ENCODE peak calls at places on chromosome 12, in six cellular contexts. X, G, R, A, H and E are unnamed samples.
A peak's percentile ranks its signal among the peaks of the same experiment; 100 is the strongest.

GRCh38 chr12:98725481-98726247 is 80.6 kb downstream of the APAF1 start:
- DNase-seq in H (no peak), R (no peak), A (peak; percentile 80), G (no peak), X (no peak), E (peak; percentile 71)

GRCh38 chr12:40375076-40375475 is 150.3 kb downstream of the LRRK2 start:
- DNase-seq in X (no peak), A (peak; percentile 0), H (no peak), R (no peak), G (no peak), E (peak; percentile 10)

GRCh38 chr12:14643247-14643646 is 53.2 kb downstream of the GUCY2C start:
- DNase-seq in G (no peak), A (no peak), H (no peak), R (no peak), X (no peak), E (no peak)

GRCh38 chr12:52358575-52359350 is 8.5 kb downstream of the KRT85 start:
- DNase-seq in A (no peak), G (no peak), X (no peak), H (no peak), R (no peak), E (no peak)

GRCh38 chr12:124613151-124613585 is 45.8 kb upstream of the NCOR2 start:
- DNase-seq in A (peak; percentile 36), H (no peak), R (no peak), X (no peak), G (no peak), E (no peak)

GRCh38 chr12:106445981-106446380 is 88.4 kb downstream of the POLR3B start:
- DNase-seq in G (no peak), H (no peak), X (no peak), R (no peak), A (no peak), E (peak; percentile 8)

GRCh38 chr12:12081836-12082497 is 11.2 kb downstream of the BCL2L14 start:
- DNase-seq in A (peak; percentile 55), H (no peak), G (no peak), X (no peak), R (no peak), E (peak; percentile 27)

GRCh38 chr12:22257100-22257499 is 77.4 kb downstream of the ST8SIA1 start:
- DNase-seq in A (no peak), X (no peak), H (no peak), G (no peak), R (no peak), E (no peak)

GRCh38 chr12:100337299-100337698 is 19.6 kb upstream of the SLC17A8 start:
- DNase-seq in R (no peak), G (no peak), X (no peak), A (no peak), H (no peak), E (no peak)

GRCh38 chr12:5379737-5380496 is 52.0 kb upstream of the NTF3 start:
- DNase-seq in A (no peak), G (no peak), H (no peak), X (no peak), R (peak; percentile 13), E (no peak)

GRCh38 chr12:102643871-102644551 is 163.6 kb upstream of the IGF1 start:
- DNase-seq in H (no peak), R (no peak), G (no peak), X (no peak), A (no peak), E (no peak)

GRCh38 chr12:66662729-66663128 is 16.1 kb downstream of the GRIP1 start:
- DNase-seq in G (no peak), H (no peak), A (peak; percentile 33), R (no peak), X (no peak), E (no peak)

GRCh38 chr12:93380480-93381121 is 2.9 kb downstream of the NUDT4 start:
- DNase-seq in A (peak; percentile 70), G (no peak), H (no peak), R (no peak), X (no peak), E (no peak)

GRCh38 chr12:110266980-110267620 is 13.9 kb upstream of the ATP2A2 start:
- DNase-seq in G (no peak), H (no peak), A (peak; percentile 74), R (no peak), X (no peak), E (peak; percentile 95)

GRCh38 chr12:56119361-56119796 is 1.3 kb downstream of the ZC3H10 start:
- DNase-seq in X (peak; percentile 25), G (peak; percentile 82), H (peak; percentile 39), A (peak; percentile 94), R (peak; percentile 68), E (peak; percentile 97)

GRCh38 chr12:1619599-1619998 is 9.4 kb upstream of the WNT5B start:
- DNase-seq in R (no peak), A (no peak), X (no peak), H (no peak), G (no peak), E (no peak)

GRCh38 chr12:109452489-109452888 is 24.6 kb downstream of the KCTD10 start:
- DNase-seq in X (no peak), A (no peak), G (no peak), H (no peak), R (no peak), E (no peak)

GRCh38 chr12:131226345-131227265 is 272.9 kb downstream of the ADGRD1 start:
- DNase-seq in X (no peak), R (no peak), H (no peak), A (no peak), G (no peak), E (no peak)

GRCh38 chr12:109871678-109872314 is 8.5 kb downstream of the GLTP start:
- DNase-seq in G (no peak), X (no peak), A (peak; percentile 23), R (peak; percentile 37), H (no peak), E (no peak)

GRCh38 chr12:51413149-51413548 is 11.5 kb upstream of the SLC4A8 start:
- DNase-seq in X (no peak), A (no peak), G (no peak), R (no peak), H (no peak), E (no peak)

GRCh38 chr12:9900930-9901329 is 19.6 kb downstream of the KLRF2 start:
- DNase-seq in X (no peak), H (no peak), A (no peak), G (no peak), R (no peak), E (no peak)

GRCh38 chr12:15808250-15808971 is 19.2 kb upstream of the EPS8 start:
- DNase-seq in A (peak; percentile 83), G (no peak), X (no peak), R (no peak), H (no peak), E (no peak)

GRCh38 chr12:67909091-67909531 is 80.1 kb upstream of the IFNG-AS1 start:
- DNase-seq in X (no peak), R (no peak), A (peak; percentile 75), G (no peak), H (no peak), E (no peak)

DNA sequence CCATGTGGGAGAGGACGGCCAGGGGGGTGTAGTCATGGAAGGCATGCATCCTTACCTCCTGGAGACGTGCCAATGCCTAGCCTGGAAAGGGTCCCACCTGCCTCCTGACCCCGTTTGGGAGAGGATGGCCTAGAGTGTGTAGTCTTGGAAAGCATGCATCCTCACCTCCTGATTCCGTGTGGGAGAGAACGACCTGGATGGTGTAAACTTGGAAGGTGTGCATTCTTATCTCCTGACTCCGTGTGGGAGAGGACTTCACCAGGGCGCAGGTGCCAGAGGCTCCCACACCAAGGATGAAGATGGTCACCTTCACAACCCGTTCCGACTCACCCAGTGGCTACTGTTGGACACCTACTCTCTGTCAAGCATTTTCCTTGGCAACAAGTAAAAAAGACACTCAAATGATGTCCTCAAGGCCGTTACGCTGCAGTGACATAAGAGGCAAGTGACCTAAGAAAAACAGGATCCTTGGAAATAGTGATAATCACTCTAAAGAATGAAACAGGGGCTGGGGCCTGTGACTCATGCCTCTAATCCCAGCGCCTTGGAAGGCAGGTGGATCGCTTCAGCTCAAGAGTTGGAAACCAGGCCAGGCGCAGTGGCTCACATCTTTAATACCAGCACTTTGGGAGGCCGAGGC is 37.5 kb upstream of the FZD10 start:
- DNase-seq in R (no peak), H (no peak), X (no peak), A (no peak), G (no peak), E (no peak)
- H3K9me3 ChIP-seq in R (no peaks in the 10 kb centered on the region), H (no peaks in the 10 kb centered on the region), X (no peaks in the 10 kb centered on the region), A (peaks cover 42% of the 10 kb centered on the region), G (no peaks in the 10 kb centered on the region), E (no peaks in the 10 kb centered on the region)

DNA sequence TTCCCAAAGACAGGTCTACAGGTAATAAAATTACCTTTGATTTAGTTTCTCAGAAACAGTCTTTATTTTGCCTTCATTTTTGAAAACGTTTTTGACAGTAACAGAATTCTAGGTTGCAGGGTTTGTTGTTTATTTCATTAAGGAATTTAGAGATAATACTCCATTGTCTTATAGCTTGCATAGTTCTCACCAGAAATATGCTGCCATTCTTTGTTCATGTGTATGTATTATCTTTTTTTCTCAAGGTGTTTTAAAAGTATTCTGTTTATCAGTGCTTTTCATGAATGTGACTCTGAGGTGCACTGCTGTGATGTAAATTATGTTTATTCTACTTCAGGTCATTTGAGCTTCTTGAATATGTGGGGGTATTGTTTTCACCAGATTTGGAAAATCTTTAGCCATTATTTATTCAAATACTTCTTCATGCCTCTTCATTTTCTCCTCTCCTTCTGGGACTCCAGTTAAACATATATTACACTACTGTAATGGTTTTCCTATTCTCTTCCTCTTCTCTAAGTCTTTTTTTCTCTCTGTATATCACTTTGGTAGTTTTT is 32.7 kb downstream of the ZNF605 start:
- DNase-seq in A (no peak), X (no peak), H (no peak), R (no peak), G (no peak), E (no peak)
- H3K9me3 ChIP-seq in A (peaks cover 81% of the 10 kb centered on the region), X (peaks cover 50% of the 10 kb centered on the region), H (peaks cover 70% of the 10 kb centered on the region), R (peaks cover 17% of the 10 kb centered on the region), G (peaks cover 56% of the 10 kb centered on the region), E (peaks cover 37% of the 10 kb centered on the region)

GRCh38 chr12:34233618-34234017 is 211.3 kb downstream of the ALG10 start:
- DNase-seq in H (no peak), X (no peak), A (no peak), G (no peak), R (no peak), E (no peak)
- H3K9me3 ChIP-seq in H (no peaks in the 10 kb centered on the region), X (no peaks in the 10 kb centered on the region), A (peaks cover 15% of the 10 kb centered on the region), G (no peaks in the 10 kb centered on the region), R (no peaks in the 10 kb centered on the region), E (no peaks in the 10 kb centered on the region)

GRCh38 chr12:96375841-96376249 is 24.4 kb downstream of the CDK17 start:
- DNase-seq in G (no peak), A (no peak), X (no peak), R (no peak), H (no peak), E (no peak)

GRCh38 chr12:96383371-96383770 is 16.9 kb downstream of the CDK17 start:
- DNase-seq in G (no peak), X (no peak), A (no peak), R (no peak), H (no peak), E (no peak)

GRCh38 chr12:96375173-96375572 is 25.1 kb downstream of the CDK17 start:
- DNase-seq in R (no peak), H (no peak), G (no peak), A (no peak), X (no peak), E (no peak)

GRCh38 chr12:96376865-96377264 is 23.4 kb downstream of the CDK17 start:
- DNase-seq in X (no peak), A (no peak), R (no peak), G (no peak), H (no peak), E (no peak)

DNA sequence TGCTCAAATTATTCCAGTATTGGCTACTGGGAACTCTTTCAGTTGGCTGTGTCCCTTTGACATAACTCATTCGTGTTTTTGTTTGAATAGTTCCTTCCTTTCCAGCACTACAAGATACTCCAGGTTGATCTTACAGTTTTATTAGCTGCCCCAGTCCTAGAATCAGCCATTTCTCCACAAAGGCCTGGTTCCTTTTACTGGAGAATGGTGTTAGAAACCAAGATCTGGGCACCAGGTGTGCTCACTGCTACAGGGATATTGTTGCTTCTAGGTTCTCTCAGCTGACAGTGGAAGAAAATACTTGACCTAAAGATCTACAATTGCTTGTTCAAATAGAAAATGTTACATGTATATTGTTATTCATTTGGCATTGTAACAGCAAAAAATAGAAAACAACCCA is 21.9 kb downstream of the CDK17 start:
- DNase-seq in X (no peak), A (no peak), H (no peak), R (no peak), G (no peak), E (no peak)
- H3K9me3 ChIP-seq in X (no peaks in the 10 kb centered on the region), A (no peaks in the 10 kb centered on the region), H (no peaks in the 10 kb centered on the region), R (no peaks in the 10 kb centered on the region), G (no peaks in the 10 kb centered on the region), E (no peaks in the 10 kb centered on the region)